ENCODE peak calls at places on chromosome 22, in eight cellular contexts. Y is fibroblast of villous mesenchyme; V is ovary; W is CD4-positive, alpha-beta memory T cell; H is fibroblast of lung; T is right lobe of liver; U is endothelial cell of umbilical vein; D is left ventricle myocardium inferior. R is an unnamed sample.

GRCh38 chr22:21947040-21948014 is 5.3 kb downstream of the PPM1F start:
- DNase-seq in H (peak; percentile 61), U (peak; percentile 66), T (no peak), W (no peak), Y (peak; percentile 48), V (no peak), D (no peak), R (peak; percentile 75)

GRCh38 chr22:38715176-38715764 is 9.5 kb downstream of the GTPBP1 start:
- DNase-seq in T (no peak), W (no peak), U (no peak), D (no peak), H (no peak), V (no peak), Y (no peak), R (no peak)

GRCh38 chr22:48432721-48433518 is 1394.8 kb downstream of the BRD1 start:
- DNase-seq in H (no peak), V (no peak), T (no peak), W (no peak), D (no peak), Y (no peak), U (no peak), R (peak; percentile 70)

GRCh38 chr22:27613099-27614089 is 188.2 kb downstream of the MN1 start:
- DNase-seq in U (no peak), D (no peak), W (no peak), H (no peak), V (no peak), T (no peak), Y (no peak), R (peak; percentile 13)

GRCh38 chr22:28761449-28761755 is 11.1 kb upstream of the CCDC117 start:
- DNase-seq in W (no peak), T (no peak), Y (no peak), V (no peak), H (no peak), D (no peak), U (no peak), R (no peak)

GRCh38 chr22:39174498-39175120 is 22.1 kb upstream of the CBX7 start:
- DNase-seq in T (peak; percentile 92), D (peak; percentile 77), Y (peak; percentile 96), H (peak; percentile 87), V (peak; percentile 90), W (peak; percentile 71), U (peak; percentile 100), R (peak; percentile 79)

GRCh38 chr22:41910050-41910598 is 4.8 kb downstream of the SHISA8 start:
- DNase-seq in D (peak; percentile 36), U (no peak), V (peak; percentile 64), W (no peak), H (no peak), Y (no peak), T (no peak), R (peak; percentile 29)

GRCh38 chr22:27331526-27332281 is 469.9 kb downstream of the MN1 start:
- DNase-seq in U (peak; percentile 62), T (peak; percentile 74), Y (peak; percentile 45), W (no peak), D (peak; percentile 46), H (peak; percentile 47), V (peak; percentile 67), R (peak; percentile 82)

GRCh38 chr22:39253427-39254070 is 8.8 kb upstream of the PDGFB start:
- DNase-seq in V (peak; percentile 69), T (peak; percentile 60), H (peak; percentile 84), Y (peak; percentile 84), D (peak; percentile 67), W (no peak), U (peak; percentile 92), R (peak; percentile 95)

GRCh38 chr22:46368871-46369715 is 33.6 kb downstream of the TRMU start:
- DNase-seq in W (no peak), D (no peak), V (no peak), T (peak; percentile 29), H (no peak), U (no peak), Y (no peak), R (no peak)
- H3K4me3 ChIP-seq in W (no peak overlapping the region), D (no peak overlapping the region), V (no peak overlapping the region), T (no peak overlapping the region), H (no peak overlapping the region), U (no peak overlapping the region), Y (no peak overlapping the region), R (no peak overlapping the region)

GRCh38 chr22:46703166-46703995 is 34.7 kb downstream of the CERK start:
- DNase-seq in W (no peak), H (no peak), Y (no peak), V (no peak), D (no peak), T (no peak), U (no peak), R (no peak)
- H3K4me3 ChIP-seq in W (no peak overlapping the region), H (no peak overlapping the region), Y (no peak overlapping the region), V (no peak overlapping the region), D (no peak overlapping the region), T (no peak overlapping the region), U (no peak overlapping the region), R (no peak overlapping the region)

DNA sequence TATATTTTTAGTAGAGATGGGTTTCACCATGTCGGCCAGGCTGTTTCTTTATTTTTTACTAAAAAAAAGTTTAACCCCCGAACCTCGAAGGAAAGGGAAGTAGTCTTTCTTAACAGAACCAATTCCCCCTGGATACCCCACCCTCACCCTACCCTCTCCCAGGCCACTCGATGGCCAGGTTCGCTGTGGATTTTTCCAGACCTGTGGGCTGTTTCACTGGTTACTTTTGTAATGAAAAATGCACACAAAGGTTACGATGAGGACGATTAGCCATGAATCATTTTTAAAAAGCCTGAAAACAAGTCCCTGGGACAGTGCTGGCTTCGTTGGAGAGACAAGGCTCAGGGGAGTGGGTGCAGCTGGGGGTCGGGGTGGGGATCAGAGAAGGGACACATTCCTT is 2.6 kb downstream of the TSPO start:
- DNase-seq in D (no peak), H (no peak), T (no peak), W (no peak), V (no peak), Y (peak; percentile 25), U (no peak), R (peak; percentile 28)
- H3K4me3 ChIP-seq in D (no peak overlapping the region), H (no peak overlapping the region), T (no peak overlapping the region), W (no peak overlapping the region), V (no peak overlapping the region), Y (no peak overlapping the region), U (no peak overlapping the region), R (peak overlapping the region; percentile 48)

GRCh38 chr22:24001314-24001713 is 3.9 kb downstream of the GSTT4 start:
- DNase-seq in H (no peak), W (no peak), T (no peak), V (no peak), U (no peak), Y (no peak), D (no peak), R (no peak)

GRCh38 chr22:24005201-24005600 is at the start of gene GSTT4:
- DNase-seq in U (no peak), W (no peak), Y (no peak), V (peak; percentile 53), H (no peak), D (peak; percentile 88), T (no peak), R (no peak)

GRCh38 chr22:24003887-24004286 is 1.4 kb downstream of the GSTT4 start:
- DNase-seq in U (no peak), W (no peak), Y (no peak), D (no peak), V (no peak), H (no peak), T (no peak), R (no peak)

GRCh38 chr22:24002272-24002671 is 3.0 kb downstream of the GSTT4 start:
- DNase-seq in T (no peak), H (no peak), U (no peak), V (no peak), Y (no peak), D (no peak), W (no peak), R (no peak)

DNA sequence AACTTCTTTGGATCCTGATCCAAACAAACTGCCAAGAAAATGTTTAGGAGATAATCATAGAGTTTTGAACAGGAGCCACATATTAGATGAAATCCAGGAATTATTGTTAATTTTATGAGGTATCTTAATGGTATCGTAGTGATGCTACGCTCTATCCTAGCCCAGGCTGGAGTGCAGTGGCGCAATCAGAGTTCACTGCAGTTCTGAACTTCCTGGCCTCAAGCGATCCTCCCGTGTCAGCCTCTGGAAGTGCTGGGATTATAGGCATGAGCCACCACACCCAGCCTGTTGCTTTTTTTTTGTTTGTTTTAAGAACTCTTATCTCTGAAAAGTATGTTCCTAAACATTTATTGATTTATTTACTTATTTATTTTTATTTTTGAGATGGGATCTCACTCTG is 2.4 kb downstream of the GSTT4 start:
- DNase-seq in D (no peak), W (no peak), U (no peak), Y (peak; percentile 51), T (no peak), H (no peak), V (no peak), R (no peak)
- H3K4me3 ChIP-seq in D (no peak overlapping the region), W (no peak overlapping the region), U (no peak overlapping the region), Y (no peak overlapping the region), T (no peak overlapping the region), H (no peak overlapping the region), V (no peak overlapping the region), R (no peak overlapping the region)

GRCh38 chr22:19213001-19213400 is 34.5 kb upstream of the SLC25A1 start:
- DNase-seq in U (no peak), W (no peak), Y (no peak), T (no peak), D (no peak), V (no peak), H (no peak), R (no peak)
- H3K4me3 ChIP-seq in U (no peak overlapping the region), W (no peak overlapping the region), Y (no peak overlapping the region), T (no peak overlapping the region), D (no peak overlapping the region), V (no peak overlapping the region), H (no peak overlapping the region), R (no peak overlapping the region)

GRCh38 chr22:36914383-36914752 is 940 bp downstream of the CSF2RB start:
- DNase-seq in D (no peak), U (no peak), H (no peak), Y (no peak), W (no peak), V (no peak), T (no peak), R (no peak)
- H3K4me3 ChIP-seq in D (peak overlapping the region; percentile 51), U (peak overlapping the region; percentile 56), H (no peak overlapping the region), Y (no peak overlapping the region), W (no peak overlapping the region), V (no peak overlapping the region), T (peak overlapping the region; percentile 36), R (no peak overlapping the region)

R was measured in GM23248.